ENCODE peak calls at places on chromosome 1, in five cellular contexts. H is HCT116, X is K562, G is GM12878, C is HepG2. I is an unnamed sample.

GRCh38 chr1:85361106-85361505 is 84.7 kb upstream of the BCL10 start:
- DNase-seq in G (no peak), H (no peak), C (peak; percentile 10), X (no peak), I (no peak)

GRCh38 chr1:170096806-170097340 is 22.4 kb upstream of the KIFAP3 start:
- DNase-seq in H (no peak), G (no peak), X (no peak), C (no peak), I (no peak)

GRCh38 chr1:54596756-54597155 is 26.6 kb downstream of the FAM151A start:
- DNase-seq in H (no peak), G (no peak), C (no peak), X (no peak), I (no peak)

GRCh38 chr1:4702927-4703326 is 48.5 kb downstream of the AJAP1 start:
- DNase-seq in C (no peak), G (no peak), X (no peak), H (no peak), I (no peak)

GRCh38 chr1:203686091-203686632 is 59.5 kb downstream of the ATP2B4 start:
- DNase-seq in H (no peak), C (peak; percentile 7), G (no peak), X (no peak), I (no peak)

GRCh38 chr1:6183520-6183989 is 3.4 kb upstream of the CHD5 start:
- DNase-seq in G (no peak), X (peak; percentile 67), H (no peak), C (no peak), I (no peak)

GRCh38 chr1:2347409-2347785 is 44.0 kb downstream of the MORN1 start:
- DNase-seq in C (no peak), X (no peak), H (no peak), G (no peak), I (no peak)

GRCh38 chr1:165228111-165228655 is 128.3 kb downstream of the LMX1A start:
- DNase-seq in H (no peak), C (no peak), X (no peak), G (no peak), I (no peak)

GRCh38 chr1:53074313-53075154 is 12.5 kb downstream of the PODN start:
- DNase-seq in G (no peak), X (no peak), H (no peak), C (no peak), I (no peak)

GRCh38 chr1:168229893-168230292 is 4.1 kb downstream of the SFT2D2 start:
- DNase-seq in C (no peak), G (no peak), H (no peak), X (no peak), I (no peak)

GRCh38 chr1:154129392-154129970 is 25.4 kb downstream of the NUP210L start:
- DNase-seq in H (no peak), X (no peak), C (no peak), G (no peak), I (no peak)

GRCh38 chr1:173408886-173409285 is 68.2 kb upstream of the PRDX6 start:
- DNase-seq in H (no peak), C (no peak), G (no peak), X (no peak), I (no peak)
- TF ChIP-seq ATF3 in H (no peak), C (no peak), G (no peak), X (no peak), I (no peak)

GRCh38 chr1:239892602-239893001 is 199.1 kb upstream of the FMN2 start:
- DNase-seq in H (no peak), C (no peak), X (no peak), G (no peak), I (no peak)
- H3K4me1 ChIP-seq in H (no peaks in the 10 kb centered on the region), C (no peaks in the 10 kb centered on the region), X (no peaks in the 10 kb centered on the region), G (no peaks in the 10 kb centered on the region), I (peaks cover 6% of the 10 kb centered on the region)

GRCh38 chr1:231415018-231415583 is 7.0 kb downstream of the EGLN1 start:
- DNase-seq in G (no peak), H (no peak), X (no peak), C (no peak), I (no peak)
- H4K20me1 ChIP-seq in G (peaks cover 9% of the 10 kb centered on the region), H (peaks cover 17% of the 10 kb centered on the region), X (peaks cover 31% of the 10 kb centered on the region), C (peaks cover 91% of the 10 kb centered on the region), I (peaks cover 7% of the 10 kb centered on the region)

DNA sequence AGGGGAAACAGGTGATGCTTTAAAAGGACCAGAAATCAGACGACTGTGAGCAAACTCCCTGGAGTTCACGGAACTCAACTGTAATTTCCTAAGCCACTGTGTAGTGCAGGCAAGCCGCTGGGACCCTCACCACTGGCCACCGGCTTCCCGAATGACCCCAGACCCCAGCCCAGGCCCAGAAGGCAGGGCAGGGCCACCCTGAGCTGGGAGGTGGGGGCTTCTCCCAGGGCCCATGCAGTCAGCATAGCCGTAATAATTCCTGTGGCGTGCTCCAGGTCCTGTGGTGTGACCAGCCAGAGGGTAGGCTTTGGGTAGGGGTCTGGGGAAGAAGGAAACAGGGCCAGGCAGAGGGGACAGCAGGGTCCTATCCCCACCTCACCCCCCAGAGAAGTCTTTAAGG is 3.5 kb upstream of the ARF1 start:
- DNase-seq in X (no peak), H (no peak), G (no peak), C (no peak), I (no peak)
- TF ChIP-seq ATF3 in X (no peak), H (no peak), G (no peak), C (no peak), I (no peak)

GRCh38 chr1:58902830-58903229 is 119.0 kb upstream of the JUN start:
- DNase-seq in G (no peak), C (no peak), X (no peak), H (no peak), I (no peak)

GRCh38 chr1:58898739-58899580 is 115.1 kb upstream of the JUN start:
- DNase-seq in X (peak; percentile 98), C (peak; percentile 98), H (no peak), G (no peak), I (no peak)

GRCh38 chr1:58900401-58900800 is 116.6 kb upstream of the JUN start:
- DNase-seq in H (no peak), C (no peak), X (no peak), G (no peak), I (no peak)

GRCh38 chr1:58901008-58901407 is 117.2 kb upstream of the JUN start:
- DNase-seq in C (peak; percentile 38), G (no peak), H (no peak), X (no peak), I (no peak)

DNA sequence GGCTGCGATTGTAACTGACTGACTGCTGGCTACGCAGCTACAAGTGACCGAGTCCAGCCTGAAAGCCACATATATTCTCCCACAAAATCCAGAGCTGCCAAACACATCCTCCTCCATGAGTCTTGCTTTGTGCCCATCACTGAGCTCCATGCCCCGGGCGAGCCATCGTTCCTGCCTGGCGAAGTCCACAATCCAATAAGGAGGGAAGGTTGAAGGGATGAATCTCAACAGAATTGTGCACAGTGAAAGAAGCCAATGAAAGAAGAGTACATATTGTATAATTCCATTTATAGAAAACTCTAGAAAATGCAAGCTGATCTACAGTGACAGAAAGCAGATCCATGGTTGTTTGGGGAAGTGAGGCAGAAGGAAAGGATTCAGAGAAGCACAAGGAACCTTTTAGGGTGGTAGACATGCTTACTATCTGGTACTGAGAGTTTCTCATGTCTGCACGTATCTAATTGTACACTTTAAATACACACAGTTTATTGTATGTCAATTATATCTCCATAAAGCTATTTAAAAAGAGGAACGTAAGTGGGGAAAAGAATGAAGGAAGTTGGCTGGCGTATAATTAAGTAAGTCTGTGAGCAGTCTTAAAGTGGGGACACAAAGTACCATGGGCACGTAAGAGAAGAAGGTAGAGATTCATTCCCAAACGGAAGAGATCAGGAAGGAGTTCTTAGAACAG is 115.9 kb upstream of the JUN start:
- DNase-seq in X (no peak), G (no peak), H (no peak), C (no peak), I (no peak)
- H3K4me1 ChIP-seq in X (peaks cover 59% of the 10 kb centered on the region), G (peaks cover 9% of the 10 kb centered on the region), H (peaks cover 29% of the 10 kb centered on the region), C (peaks cover 94% of the 10 kb centered on the region), I (no peaks in the 10 kb centered on the region)